ENCODE peak calls at places on chromosomes 3 and 15, in six cellular contexts. One of them, this sample, is unnamed.

GRCh38 chr3:45579251-45579650 is 15.3 kb upstream of the LIMD1 start:
- DNase-seq in tibial nerve: no peak
- DNase-seq in NCI-H524: no peak
- DNase-seq in A673: no peak
- DNase-seq in amygdala: no peak
- DNase-seq in stimulated activated CD8-positive, alpha-beta memory T cell treated with anti-CD3 and anti-CD28 coated beads, Interleukin-7, amount 100 ng/mL, for 4 hours: no peak
- DNase-seq in this sample: no peak

GRCh38 chr3:34381243-34381642 is 582.8 kb downstream of the PDCD6IP start:
- DNase-seq in tibial nerve: no peak
- DNase-seq in NCI-H524: no peak
- DNase-seq in A673: no peak
- DNase-seq in amygdala: no peak
- DNase-seq in stimulated activated CD8-positive, alpha-beta memory T cell treated with anti-CD3 and anti-CD28 coated beads, Interleukin-7, amount 100 ng/mL, for 4 hours: no peak
- DNase-seq in this sample: no peak

GRCh38 chr3:194049394-194049793 is 86.6 kb upstream of the HES1 start:
- DNase-seq in tibial nerve: no peak
- DNase-seq in NCI-H524: no peak
- DNase-seq in A673: no peak
- DNase-seq in amygdala: no peak
- DNase-seq in stimulated activated CD8-positive, alpha-beta memory T cell treated with anti-CD3 and anti-CD28 coated beads, Interleukin-7, amount 100 ng/mL, for 4 hours: no peak
- DNase-seq in this sample: no peak

GRCh38 chr3:34352932-34353331 is 554.5 kb downstream of the PDCD6IP start:
- DNase-seq in tibial nerve: no peak
- DNase-seq in NCI-H524: no peak
- DNase-seq in A673: no peak
- DNase-seq in amygdala: no peak
- DNase-seq in stimulated activated CD8-positive, alpha-beta memory T cell treated with anti-CD3 and anti-CD28 coated beads, Interleukin-7, amount 100 ng/mL, for 4 hours: no peak
- DNase-seq in this sample: no peak

GRCh38 chr3:189787622-189788021 is 156.4 kb downstream of the TP63 start:
- DNase-seq in tibial nerve: no peak
- DNase-seq in NCI-H524: no peak
- DNase-seq in A673: peak
- DNase-seq in amygdala: no peak
- DNase-seq in stimulated activated CD8-positive, alpha-beta memory T cell treated with anti-CD3 and anti-CD28 coated beads, Interleukin-7, amount 100 ng/mL, for 4 hours: no peak
- DNase-seq in this sample: no peak

GRCh38 chr15:63350178-63350621 is 31.4 kb downstream of the CA12 start:
- DNase-seq in tibial nerve: peak
- DNase-seq in NCI-H524: no peak
- DNase-seq in A673: no peak
- DNase-seq in amygdala: no peak
- DNase-seq in stimulated activated CD8-positive, alpha-beta memory T cell treated with anti-CD3 and anti-CD28 coated beads, Interleukin-7, amount 100 ng/mL, for 4 hours: no peak
- DNase-seq in this sample: no peak

GRCh38 chr15:38862104-38862503 is 297.5 kb upstream of the RASGRP1 start:
- DNase-seq in tibial nerve: no peak
- DNase-seq in NCI-H524: no peak
- DNase-seq in A673: no peak
- DNase-seq in amygdala: no peak
- DNase-seq in stimulated activated CD8-positive, alpha-beta memory T cell treated with anti-CD3 and anti-CD28 coated beads, Interleukin-7, amount 100 ng/mL, for 4 hours: no peak
- DNase-seq in this sample: no peak

GRCh38 chr3:148044141-148044540 is 635.0 kb downstream of the ZIC1 start:
- DNase-seq in tibial nerve: no peak
- DNase-seq in NCI-H524: no peak
- DNase-seq in A673: no peak
- DNase-seq in amygdala: no peak
- DNase-seq in stimulated activated CD8-positive, alpha-beta memory T cell treated with anti-CD3 and anti-CD28 coated beads, Interleukin-7, amount 100 ng/mL, for 4 hours: no peak
- DNase-seq in this sample: no peak

GRCh38 chr3:188341501-188341900 is 187.5 kb downstream of the LPP start:
- DNase-seq in tibial nerve: no peak
- DNase-seq in NCI-H524: no peak
- DNase-seq in A673: no peak
- DNase-seq in amygdala: no peak
- DNase-seq in stimulated activated CD8-positive, alpha-beta memory T cell treated with anti-CD3 and anti-CD28 coated beads, Interleukin-7, amount 100 ng/mL, for 4 hours: no peak
- DNase-seq in this sample: no peak

GRCh38 chr3:72380193-72380592 is 468.1 kb downstream of the SHQ1 start:
- DNase-seq in tibial nerve: no peak
- DNase-seq in NCI-H524: no peak
- DNase-seq in A673: no peak
- DNase-seq in amygdala: no peak
- DNase-seq in stimulated activated CD8-positive, alpha-beta memory T cell treated with anti-CD3 and anti-CD28 coated beads, Interleukin-7, amount 100 ng/mL, for 4 hours: no peak
- DNase-seq in this sample: no peak

GRCh38 chr15:87489902-87490301 is 766.6 kb downstream of the NTRK3 start:
- DNase-seq in tibial nerve: no peak
- DNase-seq in NCI-H524: no peak
- DNase-seq in A673: no peak
- DNase-seq in amygdala: no peak
- DNase-seq in stimulated activated CD8-positive, alpha-beta memory T cell treated with anti-CD3 and anti-CD28 coated beads, Interleukin-7, amount 100 ng/mL, for 4 hours: no peak
- DNase-seq in this sample: no peak

GRCh38 chr3:14769531-14770325 is 49.0 kb upstream of the FGD5 start:
- DNase-seq in tibial nerve: no peak
- DNase-seq in NCI-H524: no peak
- DNase-seq in A673: no peak
- DNase-seq in amygdala: no peak
- DNase-seq in stimulated activated CD8-positive, alpha-beta memory T cell treated with anti-CD3 and anti-CD28 coated beads, Interleukin-7, amount 100 ng/mL, for 4 hours: no peak
- DNase-seq in this sample: no peak

GRCh38 chr3:123116116-123116515 is 49.3 kb downstream of the PDIA5 start:
- DNase-seq in tibial nerve: no peak
- DNase-seq in NCI-H524: no peak
- DNase-seq in A673: no peak
- DNase-seq in amygdala: no peak
- DNase-seq in stimulated activated CD8-positive, alpha-beta memory T cell treated with anti-CD3 and anti-CD28 coated beads, Interleukin-7, amount 100 ng/mL, for 4 hours: no peak
- DNase-seq in this sample: no peak

GRCh38 chr3:123028233-123028828 is 768 bp upstream of the SEMA5B start:
- DNase-seq in tibial nerve: peak
- DNase-seq in NCI-H524: peak
- DNase-seq in A673: peak
- DNase-seq in amygdala: no peak
- DNase-seq in stimulated activated CD8-positive, alpha-beta memory T cell treated with anti-CD3 and anti-CD28 coated beads, Interleukin-7, amount 100 ng/mL, for 4 hours: no peak
- DNase-seq in this sample: peak

GRCh38 chr15:40982855-40983254 is 29.6 kb downstream of the CHAC1 start:
- DNase-seq in tibial nerve: no peak
- DNase-seq in NCI-H524: no peak
- DNase-seq in A673: no peak
- DNase-seq in amygdala: no peak
- DNase-seq in stimulated activated CD8-positive, alpha-beta memory T cell treated with anti-CD3 and anti-CD28 coated beads, Interleukin-7, amount 100 ng/mL, for 4 hours: no peak
- DNase-seq in this sample: no peak

GRCh38 chr3:13419356-13420050 is 619 bp downstream of the NUP210 start:
- DNase-seq in tibial nerve: no peak
- DNase-seq in NCI-H524: no peak
- DNase-seq in A673: no peak
- DNase-seq in amygdala: no peak
- DNase-seq in stimulated activated CD8-positive, alpha-beta memory T cell treated with anti-CD3 and anti-CD28 coated beads, Interleukin-7, amount 100 ng/mL, for 4 hours: peak
- DNase-seq in this sample: peak

GRCh38 chr3:177182352-177182751 is 14.9 kb downstream of the TBL1XR1 start:
- DNase-seq in tibial nerve: no peak
- DNase-seq in NCI-H524: no peak
- DNase-seq in A673: no peak
- DNase-seq in amygdala: no peak
- DNase-seq in stimulated activated CD8-positive, alpha-beta memory T cell treated with anti-CD3 and anti-CD28 coated beads, Interleukin-7, amount 100 ng/mL, for 4 hours: no peak
- DNase-seq in this sample: no peak

GRCh38 chr3:197021231-197021630 is 8.4 kb downstream of the MELTF start:
- DNase-seq in tibial nerve: no peak
- DNase-seq in NCI-H524: no peak
- DNase-seq in A673: no peak
- DNase-seq in amygdala: no peak
- DNase-seq in stimulated activated CD8-positive, alpha-beta memory T cell treated with anti-CD3 and anti-CD28 coated beads, Interleukin-7, amount 100 ng/mL, for 4 hours: no peak
- DNase-seq in this sample: no peak

GRCh38 chr3:125357032-125357658 is 18.0 kb downstream of the ZNF148 start:
- DNase-seq in tibial nerve: peak
- DNase-seq in NCI-H524: no peak
- DNase-seq in A673: peak
- DNase-seq in amygdala: peak
- DNase-seq in stimulated activated CD8-positive, alpha-beta memory T cell treated with anti-CD3 and anti-CD28 coated beads, Interleukin-7, amount 100 ng/mL, for 4 hours: peak
- DNase-seq in this sample: peak

GRCh38 chr3:140599009-140599408 is 78.9 kb upstream of the TRIM42 start:
- DNase-seq in tibial nerve: no peak
- DNase-seq in NCI-H524: no peak
- DNase-seq in A673: no peak
- DNase-seq in amygdala: no peak
- DNase-seq in stimulated activated CD8-positive, alpha-beta memory T cell treated with anti-CD3 and anti-CD28 coated beads, Interleukin-7, amount 100 ng/mL, for 4 hours: no peak
- DNase-seq in this sample: no peak

GRCh38 chr3:135109681-135110080 is 314.6 kb downstream of the EPHB1 start:
- DNase-seq in tibial nerve: no peak
- DNase-seq in NCI-H524: no peak
- DNase-seq in A673: no peak
- DNase-seq in amygdala: peak
- DNase-seq in stimulated activated CD8-positive, alpha-beta memory T cell treated with anti-CD3 and anti-CD28 coated beads, Interleukin-7, amount 100 ng/mL, for 4 hours: no peak
- DNase-seq in this sample: no peak

GRCh38 chr3:55623786-55624185 is 136.7 kb upstream of the WNT5A start:
- DNase-seq in tibial nerve: no peak
- DNase-seq in NCI-H524: no peak
- DNase-seq in A673: no peak
- DNase-seq in amygdala: no peak
- DNase-seq in stimulated activated CD8-positive, alpha-beta memory T cell treated with anti-CD3 and anti-CD28 coated beads, Interleukin-7, amount 100 ng/mL, for 4 hours: no peak
- DNase-seq in this sample: no peak